ENCODE peak calls at places on chromosomes 13 and 19, in five cellular contexts. One of them, this sample, is unnamed.

GRCh38 chr13:108281941-108282340 is 12.4 kb downstream of the TNFSF13B start:
- DNase-seq in nephron progenitor cell: no peak
- DNase-seq in tibial nerve: no peak
- DNase-seq in RWPE1: no peak
- DNase-seq in heart right ventricle: no peak
- DNase-seq in this sample: peak

GRCh38 chr13:78133511-78133910 is 214.9 kb upstream of the EDNRB start:
- DNase-seq in nephron progenitor cell: no peak
- DNase-seq in tibial nerve: no peak
- DNase-seq in RWPE1: no peak
- DNase-seq in heart right ventricle: no peak
- DNase-seq in this sample: no peak

GRCh38 chr13:59641261-59641660 is 522.5 kb downstream of the DIAPH3 start:
- DNase-seq in nephron progenitor cell: no peak
- DNase-seq in tibial nerve: no peak
- DNase-seq in RWPE1: no peak
- DNase-seq in heart right ventricle: no peak
- DNase-seq in this sample: no peak

GRCh38 chr13:33859691-33860303 is 41.8 kb downstream of the RFC3 start:
- DNase-seq in nephron progenitor cell: no peak
- DNase-seq in tibial nerve: no peak
- DNase-seq in RWPE1: peak
- DNase-seq in heart right ventricle: no peak
- DNase-seq in this sample: no peak

GRCh38 chr19:17255150-17255621 is 9.4 kb downstream of the USHBP1 start:
- DNase-seq in nephron progenitor cell: no peak
- DNase-seq in tibial nerve: no peak
- DNase-seq in RWPE1: no peak
- DNase-seq in heart right ventricle: no peak
- DNase-seq in this sample: no peak

GRCh38 chr19:40762754-40763153 is 11.8 kb downstream of the SNRPA start:
- DNase-seq in nephron progenitor cell: no peak
- DNase-seq in tibial nerve: no peak
- DNase-seq in RWPE1: no peak
- DNase-seq in heart right ventricle: no peak
- DNase-seq in this sample: no peak

GRCh38 chr19:35279985-35280821 is 2.1 kb upstream of the HAMP start:
- DNase-seq in nephron progenitor cell: no peak
- DNase-seq in tibial nerve: no peak
- DNase-seq in RWPE1: no peak
- DNase-seq in heart right ventricle: no peak
- DNase-seq in this sample: no peak

GRCh38 chr13:83935566-83935965 is 53.3 kb upstream of the SLITRK1 start:
- DNase-seq in nephron progenitor cell: no peak
- DNase-seq in tibial nerve: no peak
- DNase-seq in RWPE1: no peak
- DNase-seq in heart right ventricle: no peak
- DNase-seq in this sample: no peak

GRCh38 chr13:30710442-30710841 is 24.9 kb upstream of the ALOX5AP start:
- DNase-seq in nephron progenitor cell: no peak
- DNase-seq in tibial nerve: no peak
- DNase-seq in RWPE1: no peak
- DNase-seq in heart right ventricle: no peak
- DNase-seq in this sample: no peak

GRCh38 chr13:50424993-50425392 is 409.7 kb downstream of the KCNRG start:
- DNase-seq in nephron progenitor cell: no peak
- DNase-seq in tibial nerve: no peak
- DNase-seq in RWPE1: no peak
- DNase-seq in heart right ventricle: no peak
- DNase-seq in this sample: no peak

DNA sequence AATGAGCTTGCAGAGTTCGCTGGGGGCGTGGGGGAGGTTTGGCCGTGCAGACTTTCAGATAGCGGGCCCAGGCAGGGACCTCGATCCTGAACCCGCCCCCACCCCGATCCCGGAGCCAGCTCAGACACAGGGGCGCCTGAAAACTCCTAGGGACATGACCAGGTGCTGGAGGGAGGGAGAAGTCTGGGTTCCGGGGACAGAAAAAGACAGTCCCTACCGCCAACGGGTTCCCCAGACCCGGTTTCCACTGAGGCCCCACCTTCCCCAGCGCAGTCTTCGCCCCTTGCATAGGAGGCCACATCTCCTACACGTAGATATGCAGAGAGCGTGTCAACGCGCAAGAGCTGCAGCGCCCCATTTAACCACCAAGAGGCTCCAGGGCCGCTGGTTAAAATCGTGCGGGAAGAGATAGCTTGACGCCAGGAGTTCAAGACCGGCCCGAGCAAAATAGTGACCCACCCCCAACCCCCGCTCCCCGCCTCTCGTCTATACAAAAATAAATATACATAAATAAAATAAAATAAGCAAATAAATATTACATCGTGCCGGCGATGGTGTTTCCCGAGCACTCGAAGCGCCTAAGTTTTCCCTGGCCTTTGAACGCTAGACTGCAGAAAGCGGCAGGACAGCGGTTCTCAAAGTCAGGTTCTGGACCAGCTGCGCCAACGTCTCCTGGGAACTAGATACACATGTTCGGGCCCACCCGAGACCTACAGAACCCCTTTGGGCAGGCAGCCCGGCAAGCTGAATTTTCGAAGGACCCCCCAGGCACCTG is 8.3 kb downstream of the CCDC8 start:
- DNase-seq in nephron progenitor cell: peak
- DNase-seq in tibial nerve: no peak
- DNase-seq in RWPE1: no peak
- DNase-seq in heart right ventricle: no peak
- DNase-seq in this sample: no peak
- TF ChIP-seq CTCF in nephron progenitor cell: peak
- TF ChIP-seq CTCF in tibial nerve: no peak
- TF ChIP-seq CTCF in RWPE1: no peak
- TF ChIP-seq CTCF in heart right ventricle: no peak
- TF ChIP-seq CTCF in this sample: peak

DNA sequence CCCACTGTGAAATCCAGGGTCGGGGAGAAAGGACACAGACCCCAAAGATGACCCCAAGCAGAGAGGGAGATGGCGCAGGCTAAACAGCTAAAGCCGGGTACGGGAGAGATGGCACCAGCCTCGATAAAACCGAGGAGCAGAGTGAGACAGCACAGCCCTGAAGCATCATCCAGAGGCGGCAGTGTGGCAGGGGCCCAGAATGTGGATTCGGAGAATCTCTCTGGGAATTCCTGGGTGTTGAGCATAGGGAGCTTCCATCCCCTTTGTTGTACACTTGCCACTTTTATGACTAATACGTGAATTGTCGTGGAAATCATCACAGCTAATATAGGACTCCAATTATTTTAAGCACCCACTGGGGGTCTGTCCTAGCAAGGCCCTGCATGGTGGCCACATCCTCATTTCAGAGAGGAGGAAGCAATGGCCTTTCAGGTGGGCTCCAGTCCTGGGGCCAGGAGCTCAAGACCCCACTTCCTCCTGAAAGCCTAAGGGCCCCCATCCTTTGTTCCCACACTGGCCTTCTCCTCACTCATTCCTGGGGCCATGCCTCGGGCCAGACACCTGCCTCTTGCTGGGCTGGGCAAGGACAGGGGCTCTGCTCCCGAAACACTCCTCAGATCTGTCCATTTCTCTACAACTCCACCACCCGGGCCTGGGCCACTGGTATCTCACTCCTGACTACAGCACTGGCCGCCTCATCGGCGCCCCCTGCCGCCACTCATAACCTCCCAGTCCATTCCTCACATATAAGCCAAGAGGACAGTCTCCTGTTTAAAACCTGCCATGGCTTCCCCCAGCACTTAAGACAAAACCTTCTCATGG is 29.3 kb upstream of the ATP1A3 start:
- DNase-seq in nephron progenitor cell: peak
- DNase-seq in tibial nerve: no peak
- DNase-seq in RWPE1: no peak
- DNase-seq in heart right ventricle: no peak
- DNase-seq in this sample: peak
- TF ChIP-seq CTCF in nephron progenitor cell: peak
- TF ChIP-seq CTCF in tibial nerve: no peak
- TF ChIP-seq CTCF in RWPE1: no peak
- TF ChIP-seq CTCF in heart right ventricle: no peak
- TF ChIP-seq CTCF in this sample: peak

GRCh38 chr19:41869374-41869955 is 7.6 kb upstream of the CD79A start:
- DNase-seq in nephron progenitor cell: no peak
- DNase-seq in tibial nerve: no peak
- DNase-seq in RWPE1: no peak
- DNase-seq in heart right ventricle: no peak
- DNase-seq in this sample: no peak

GRCh38 chr19:41871573-41872383 is 5.3 kb upstream of the CD79A start:
- DNase-seq in nephron progenitor cell: no peak
- DNase-seq in tibial nerve: no peak
- DNase-seq in RWPE1: no peak
- DNase-seq in heart right ventricle: peak
- DNase-seq in this sample: no peak

GRCh38 chr19:41872384-41872774 is 4.7 kb upstream of the CD79A start:
- DNase-seq in nephron progenitor cell: no peak
- DNase-seq in tibial nerve: no peak
- DNase-seq in RWPE1: no peak
- DNase-seq in heart right ventricle: no peak
- DNase-seq in this sample: no peak

GRCh38 chr19:41870401-41870873 is 6.6 kb upstream of the CD79A start:
- DNase-seq in nephron progenitor cell: no peak
- DNase-seq in tibial nerve: no peak
- DNase-seq in RWPE1: no peak
- DNase-seq in heart right ventricle: no peak
- DNase-seq in this sample: no peak

DNA sequence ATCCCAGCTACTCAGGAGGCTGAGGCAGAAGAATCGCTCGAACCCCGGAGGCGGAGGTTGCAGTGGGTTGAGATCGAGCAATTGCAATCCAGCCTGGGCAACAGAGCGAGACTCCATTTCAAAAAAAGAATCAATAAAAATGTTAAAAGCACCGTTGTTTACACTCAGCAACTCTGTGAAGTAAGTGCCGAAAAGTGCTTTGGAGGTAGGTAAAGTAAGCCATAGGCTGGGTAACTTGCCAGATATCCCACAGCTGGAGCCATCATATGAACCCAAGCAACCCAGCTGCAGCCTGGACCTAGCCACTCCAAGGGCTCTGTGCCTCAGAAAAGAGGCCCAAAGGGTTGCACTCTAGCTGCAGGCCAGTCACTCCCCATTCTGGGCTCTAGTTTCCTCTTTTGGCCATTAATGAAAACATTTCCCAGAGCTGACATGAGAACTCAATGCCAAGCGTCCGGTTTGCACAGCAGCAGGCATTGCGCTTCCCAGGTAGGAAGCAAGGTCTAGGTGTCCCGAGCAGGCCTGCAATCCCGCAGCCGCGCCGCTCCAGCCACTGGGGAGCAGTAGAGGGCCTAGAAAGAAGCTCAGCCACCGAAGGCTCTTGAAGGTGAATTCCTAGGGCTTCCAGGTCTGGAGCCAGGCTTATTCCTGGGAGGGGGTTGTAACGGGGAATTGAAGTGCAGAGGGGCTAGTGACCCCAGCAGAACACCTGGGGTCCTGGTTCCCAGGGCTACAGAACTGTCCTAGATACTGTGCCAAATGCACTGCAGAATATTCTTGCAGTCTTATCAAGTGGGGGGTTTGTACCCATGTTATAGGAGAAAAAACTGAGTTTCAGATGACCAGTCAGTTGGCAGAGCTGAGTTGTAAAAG is 4.1 kb upstream of the CD79A start:
- DNase-seq in nephron progenitor cell: peak
- DNase-seq in tibial nerve: no peak
- DNase-seq in RWPE1: peak
- DNase-seq in heart right ventricle: peak
- DNase-seq in this sample: peak
- TF ChIP-seq CTCF in nephron progenitor cell: peak
- TF ChIP-seq CTCF in tibial nerve: peak
- TF ChIP-seq CTCF in RWPE1: peak
- TF ChIP-seq CTCF in heart right ventricle: peak
- TF ChIP-seq CTCF in this sample: peak

GRCh38 chr13:81957121-81957520 is 1616.2 kb upstream of the SPRY2 start:
- DNase-seq in nephron progenitor cell: no peak
- DNase-seq in tibial nerve: no peak
- DNase-seq in RWPE1: no peak
- DNase-seq in heart right ventricle: no peak
- DNase-seq in this sample: no peak
- TF ChIP-seq CTCF in nephron progenitor cell: no peak
- TF ChIP-seq CTCF in tibial nerve: no peak
- TF ChIP-seq CTCF in RWPE1: no peak
- TF ChIP-seq CTCF in heart right ventricle: no peak
- TF ChIP-seq CTCF in this sample: no peak

GRCh38 chr19:38917921-38918491 is 6.0 kb upstream of the CCER2 start:
- DNase-seq in nephron progenitor cell: no peak
- DNase-seq in tibial nerve: no peak
- DNase-seq in RWPE1: peak
- DNase-seq in heart right ventricle: no peak
- DNase-seq in this sample: peak
- TF ChIP-seq CTCF in nephron progenitor cell: no peak
- TF ChIP-seq CTCF in tibial nerve: no peak
- TF ChIP-seq CTCF in RWPE1: no peak
- TF ChIP-seq CTCF in heart right ventricle: no peak
- TF ChIP-seq CTCF in this sample: peak

GRCh38 chr19:43423779-43424178 is 9.1 kb downstream of the TEX101 start:
- DNase-seq in nephron progenitor cell: no peak
- DNase-seq in tibial nerve: no peak
- DNase-seq in RWPE1: no peak
- DNase-seq in heart right ventricle: no peak
- DNase-seq in this sample: no peak

GRCh38 chr19:43422000-43422688 is 7.5 kb downstream of the TEX101 start:
- DNase-seq in nephron progenitor cell: no peak
- DNase-seq in tibial nerve: no peak
- DNase-seq in RWPE1: no peak
- DNase-seq in heart right ventricle: no peak
- DNase-seq in this sample: no peak

GRCh38 chr19:43429395-43429794 is 14.7 kb downstream of the TEX101 start:
- DNase-seq in nephron progenitor cell: no peak
- DNase-seq in tibial nerve: no peak
- DNase-seq in RWPE1: no peak
- DNase-seq in heart right ventricle: no peak
- DNase-seq in this sample: no peak

GRCh38 chr19:43422689-43423066 is 8.0 kb downstream of the TEX101 start:
- DNase-seq in nephron progenitor cell: no peak
- DNase-seq in tibial nerve: no peak
- DNase-seq in RWPE1: no peak
- DNase-seq in heart right ventricle: no peak
- DNase-seq in this sample: no peak

GRCh38 chr19:43425567-43426392 is 11.1 kb downstream of the TEX101 start:
- DNase-seq in nephron progenitor cell: no peak
- DNase-seq in tibial nerve: no peak
- DNase-seq in RWPE1: no peak
- DNase-seq in heart right ventricle: no peak
- DNase-seq in this sample: peak
- TF ChIP-seq CTCF in nephron progenitor cell: no peak
- TF ChIP-seq CTCF in tibial nerve: peak
- TF ChIP-seq CTCF in RWPE1: peak
- TF ChIP-seq CTCF in heart right ventricle: no peak
- TF ChIP-seq CTCF in this sample: peak

This sample was measured in fibroblast of villous mesenchyme.